ENCODE peak calls at places on chromosome 20, in ten cellular contexts. One of them, this sample, is unnamed.

GRCh38 chr20:327946-328563 is 2.7 kb downstream of the SOX12 start:
- DNase-seq in activated CD4-positive, alpha-beta T cell treated with anti-CD3 and anti-CD28 coated beads for 24 hours: no peak
- DNase-seq in naive thymus-derived CD4-positive, alpha-beta T cell: no peak
- DNase-seq in kidney tubule cell: no peak
- DNase-seq in EL: peak
- DNase-seq in posterior vena cava: peak
- DNase-seq in progenitor cell of endocrine pancreas: no peak
- DNase-seq in mesothelial cell of epicardium: no peak
- DNase-seq in stimulated activated CD4-positive, alpha-beta T cell treated with anti-CD3 and anti-CD28 coated beads, Interleukin-12 subunit alpha, Interleukin-12 subunit beta, amount 100 ng/mL, for 48 hours: no peak
- DNase-seq in left cardiac atrium: no peak
- DNase-seq in this sample: no peak

GRCh38 chr20:15320941-15321340 is 983.5 kb upstream of the FLRT3 start:
- DNase-seq in activated CD4-positive, alpha-beta T cell treated with anti-CD3 and anti-CD28 coated beads for 24 hours: no peak
- DNase-seq in naive thymus-derived CD4-positive, alpha-beta T cell: no peak
- DNase-seq in kidney tubule cell: peak
- DNase-seq in EL: no peak
- DNase-seq in posterior vena cava: no peak
- DNase-seq in progenitor cell of endocrine pancreas: no peak
- DNase-seq in mesothelial cell of epicardium: no peak
- DNase-seq in stimulated activated CD4-positive, alpha-beta T cell treated with anti-CD3 and anti-CD28 coated beads, Interleukin-12 subunit alpha, Interleukin-12 subunit beta, amount 100 ng/mL, for 48 hours: no peak
- DNase-seq in left cardiac atrium: no peak
- DNase-seq in this sample: no peak

GRCh38 chr20:33667245-33668086 is 723 bp downstream of the ACTL10 start:
- DNase-seq in activated CD4-positive, alpha-beta T cell treated with anti-CD3 and anti-CD28 coated beads for 24 hours: peak
- DNase-seq in naive thymus-derived CD4-positive, alpha-beta T cell: peak
- DNase-seq in kidney tubule cell: peak
- DNase-seq in EL: peak
- DNase-seq in posterior vena cava: peak
- DNase-seq in progenitor cell of endocrine pancreas: no peak
- DNase-seq in mesothelial cell of epicardium: no peak
- DNase-seq in stimulated activated CD4-positive, alpha-beta T cell treated with anti-CD3 and anti-CD28 coated beads, Interleukin-12 subunit alpha, Interleukin-12 subunit beta, amount 100 ng/mL, for 48 hours: no peak
- DNase-seq in left cardiac atrium: peak
- DNase-seq in this sample: peak

GRCh38 chr20:46021361-46022359 is 7.4 kb upstream of the SLC12A5 start:
- DNase-seq in activated CD4-positive, alpha-beta T cell treated with anti-CD3 and anti-CD28 coated beads for 24 hours: peak
- DNase-seq in naive thymus-derived CD4-positive, alpha-beta T cell: no peak
- DNase-seq in kidney tubule cell: peak
- DNase-seq in EL: peak
- DNase-seq in posterior vena cava: peak
- DNase-seq in progenitor cell of endocrine pancreas: peak
- DNase-seq in mesothelial cell of epicardium: peak
- DNase-seq in stimulated activated CD4-positive, alpha-beta T cell treated with anti-CD3 and anti-CD28 coated beads, Interleukin-12 subunit alpha, Interleukin-12 subunit beta, amount 100 ng/mL, for 48 hours: peak
- DNase-seq in left cardiac atrium: no peak
- DNase-seq in this sample: peak

GRCh38 chr20:59802018-59802417 is 131.4 kb downstream of the SYCP2 start:
- DNase-seq in activated CD4-positive, alpha-beta T cell treated with anti-CD3 and anti-CD28 coated beads for 24 hours: no peak
- DNase-seq in naive thymus-derived CD4-positive, alpha-beta T cell: no peak
- DNase-seq in kidney tubule cell: no peak
- DNase-seq in EL: no peak
- DNase-seq in posterior vena cava: no peak
- DNase-seq in progenitor cell of endocrine pancreas: no peak
- DNase-seq in mesothelial cell of epicardium: no peak
- DNase-seq in stimulated activated CD4-positive, alpha-beta T cell treated with anti-CD3 and anti-CD28 coated beads, Interleukin-12 subunit alpha, Interleukin-12 subunit beta, amount 100 ng/mL, for 48 hours: no peak
- DNase-seq in left cardiac atrium: no peak
- DNase-seq in this sample: no peak

GRCh38 chr20:20021835-20022234 is 4.7 kb downstream of the NAA20 start:
- DNase-seq in activated CD4-positive, alpha-beta T cell treated with anti-CD3 and anti-CD28 coated beads for 24 hours: no peak
- DNase-seq in naive thymus-derived CD4-positive, alpha-beta T cell: no peak
- DNase-seq in kidney tubule cell: no peak
- DNase-seq in EL: no peak
- DNase-seq in posterior vena cava: no peak
- DNase-seq in progenitor cell of endocrine pancreas: no peak
- DNase-seq in mesothelial cell of epicardium: no peak
- DNase-seq in stimulated activated CD4-positive, alpha-beta T cell treated with anti-CD3 and anti-CD28 coated beads, Interleukin-12 subunit alpha, Interleukin-12 subunit beta, amount 100 ng/mL, for 48 hours: no peak
- DNase-seq in left cardiac atrium: no peak
- DNase-seq in this sample: no peak

GRCh38 chr20:46994341-46994740 is 99.7 kb downstream of the EYA2 start:
- DNase-seq in activated CD4-positive, alpha-beta T cell treated with anti-CD3 and anti-CD28 coated beads for 24 hours: peak
- DNase-seq in naive thymus-derived CD4-positive, alpha-beta T cell: no peak
- DNase-seq in kidney tubule cell: no peak
- DNase-seq in EL: no peak
- DNase-seq in posterior vena cava: no peak
- DNase-seq in progenitor cell of endocrine pancreas: no peak
- DNase-seq in mesothelial cell of epicardium: no peak
- DNase-seq in stimulated activated CD4-positive, alpha-beta T cell treated with anti-CD3 and anti-CD28 coated beads, Interleukin-12 subunit alpha, Interleukin-12 subunit beta, amount 100 ng/mL, for 48 hours: peak
- DNase-seq in left cardiac atrium: no peak
- DNase-seq in this sample: no peak

GRCh38 chr20:24873015-24873620 is 76.0 kb upstream of the CST7 start:
- DNase-seq in activated CD4-positive, alpha-beta T cell treated with anti-CD3 and anti-CD28 coated beads for 24 hours: no peak
- DNase-seq in naive thymus-derived CD4-positive, alpha-beta T cell: no peak
- DNase-seq in kidney tubule cell: no peak
- DNase-seq in EL: no peak
- DNase-seq in posterior vena cava: no peak
- DNase-seq in progenitor cell of endocrine pancreas: no peak
- DNase-seq in mesothelial cell of epicardium: no peak
- DNase-seq in stimulated activated CD4-positive, alpha-beta T cell treated with anti-CD3 and anti-CD28 coated beads, Interleukin-12 subunit alpha, Interleukin-12 subunit beta, amount 100 ng/mL, for 48 hours: no peak
- DNase-seq in left cardiac atrium: no peak
- DNase-seq in this sample: no peak

GRCh38 chr20:25223179-25223661 is 24.7 kb upstream of the PYGB start:
- DNase-seq in activated CD4-positive, alpha-beta T cell treated with anti-CD3 and anti-CD28 coated beads for 24 hours: peak
- DNase-seq in naive thymus-derived CD4-positive, alpha-beta T cell: no peak
- DNase-seq in kidney tubule cell: peak
- DNase-seq in EL: peak
- DNase-seq in posterior vena cava: peak
- DNase-seq in progenitor cell of endocrine pancreas: no peak
- DNase-seq in mesothelial cell of epicardium: no peak
- DNase-seq in stimulated activated CD4-positive, alpha-beta T cell treated with anti-CD3 and anti-CD28 coated beads, Interleukin-12 subunit alpha, Interleukin-12 subunit beta, amount 100 ng/mL, for 48 hours: peak
- DNase-seq in left cardiac atrium: no peak
- DNase-seq in this sample: peak

GRCh38 chr20:17626217-17627007 is 55.6 kb downstream of the RRBP1 start:
- DNase-seq in activated CD4-positive, alpha-beta T cell treated with anti-CD3 and anti-CD28 coated beads for 24 hours: no peak
- DNase-seq in naive thymus-derived CD4-positive, alpha-beta T cell: no peak
- DNase-seq in kidney tubule cell: no peak
- DNase-seq in EL: no peak
- DNase-seq in posterior vena cava: peak
- DNase-seq in progenitor cell of endocrine pancreas: no peak
- DNase-seq in mesothelial cell of epicardium: no peak
- DNase-seq in stimulated activated CD4-positive, alpha-beta T cell treated with anti-CD3 and anti-CD28 coated beads, Interleukin-12 subunit alpha, Interleukin-12 subunit beta, amount 100 ng/mL, for 48 hours: no peak
- DNase-seq in left cardiac atrium: peak
- DNase-seq in this sample: no peak

GRCh38 chr20:36941403-36941835 is 10.1 kb downstream of the SAMHD1 start:
- DNase-seq in activated CD4-positive, alpha-beta T cell treated with anti-CD3 and anti-CD28 coated beads for 24 hours: no peak
- DNase-seq in naive thymus-derived CD4-positive, alpha-beta T cell: no peak
- DNase-seq in kidney tubule cell: no peak
- DNase-seq in EL: peak
- DNase-seq in posterior vena cava: no peak
- DNase-seq in progenitor cell of endocrine pancreas: no peak
- DNase-seq in mesothelial cell of epicardium: no peak
- DNase-seq in stimulated activated CD4-positive, alpha-beta T cell treated with anti-CD3 and anti-CD28 coated beads, Interleukin-12 subunit alpha, Interleukin-12 subunit beta, amount 100 ng/mL, for 48 hours: no peak
- DNase-seq in left cardiac atrium: no peak
- DNase-seq in this sample: no peak

GRCh38 chr20:59403261-59403961 is 103.0 kb downstream of the EDN3 start:
- DNase-seq in activated CD4-positive, alpha-beta T cell treated with anti-CD3 and anti-CD28 coated beads for 24 hours: peak
- DNase-seq in naive thymus-derived CD4-positive, alpha-beta T cell: peak
- DNase-seq in kidney tubule cell: peak
- DNase-seq in EL: peak
- DNase-seq in posterior vena cava: peak
- DNase-seq in progenitor cell of endocrine pancreas: peak
- DNase-seq in mesothelial cell of epicardium: peak
- DNase-seq in stimulated activated CD4-positive, alpha-beta T cell treated with anti-CD3 and anti-CD28 coated beads, Interleukin-12 subunit alpha, Interleukin-12 subunit beta, amount 100 ng/mL, for 48 hours: peak
- DNase-seq in left cardiac atrium: peak
- DNase-seq in this sample: peak

GRCh38 chr20:40276291-40276690 is 412.7 kb downstream of the MAFB start:
- DNase-seq in activated CD4-positive, alpha-beta T cell treated with anti-CD3 and anti-CD28 coated beads for 24 hours: no peak
- DNase-seq in naive thymus-derived CD4-positive, alpha-beta T cell: no peak
- DNase-seq in kidney tubule cell: no peak
- DNase-seq in EL: no peak
- DNase-seq in posterior vena cava: peak
- DNase-seq in progenitor cell of endocrine pancreas: no peak
- DNase-seq in mesothelial cell of epicardium: no peak
- DNase-seq in stimulated activated CD4-positive, alpha-beta T cell treated with anti-CD3 and anti-CD28 coated beads, Interleukin-12 subunit alpha, Interleukin-12 subunit beta, amount 100 ng/mL, for 48 hours: no peak
- DNase-seq in left cardiac atrium: peak
- DNase-seq in this sample: no peak

GRCh38 chr20:4850960-4851359 is 129.3 kb downstream of the PRND start:
- DNase-seq in activated CD4-positive, alpha-beta T cell treated with anti-CD3 and anti-CD28 coated beads for 24 hours: no peak
- DNase-seq in naive thymus-derived CD4-positive, alpha-beta T cell: no peak
- DNase-seq in kidney tubule cell: no peak
- DNase-seq in EL: no peak
- DNase-seq in posterior vena cava: peak
- DNase-seq in progenitor cell of endocrine pancreas: no peak
- DNase-seq in mesothelial cell of epicardium: no peak
- DNase-seq in stimulated activated CD4-positive, alpha-beta T cell treated with anti-CD3 and anti-CD28 coated beads, Interleukin-12 subunit alpha, Interleukin-12 subunit beta, amount 100 ng/mL, for 48 hours: no peak
- DNase-seq in left cardiac atrium: no peak
- DNase-seq in this sample: no peak

GRCh38 chr20:21376631-21377030 is 20.7 kb downstream of the NKX2-4 start:
- DNase-seq in activated CD4-positive, alpha-beta T cell treated with anti-CD3 and anti-CD28 coated beads for 24 hours: no peak
- DNase-seq in naive thymus-derived CD4-positive, alpha-beta T cell: no peak
- DNase-seq in kidney tubule cell: peak
- DNase-seq in EL: no peak
- DNase-seq in posterior vena cava: no peak
- DNase-seq in progenitor cell of endocrine pancreas: no peak
- DNase-seq in mesothelial cell of epicardium: no peak
- DNase-seq in stimulated activated CD4-positive, alpha-beta T cell treated with anti-CD3 and anti-CD28 coated beads, Interleukin-12 subunit alpha, Interleukin-12 subunit beta, amount 100 ng/mL, for 48 hours: no peak
- DNase-seq in left cardiac atrium: no peak
- DNase-seq in this sample: no peak